ENCODE peak calls at places on chromosomes 13 and 19, in four cellular contexts. One of them, this sample, is unnamed.
A peak's percentile ranks its signal among the peaks of the same experiment; 100 is the strongest.

GRCh38 chr13:40613192-40613818 is 53.1 kb downstream of the FOXO1 start:
- DNase-seq in transverse colon: peak; percentile 63
- DNase-seq in GM23338: no peak
- DNase-seq in ovary: no peak
- DNase-seq in this sample: no peak

GRCh38 chr19:3404324-3405260 is 38.2 kb downstream of the NFIC start:
- DNase-seq in transverse colon: peak; percentile 66
- DNase-seq in ovary: peak; percentile 93
- DNase-seq in GM23338: peak; percentile 56
- DNase-seq in this sample: peak; percentile 89

GRCh38 chr19:5628919-5629481 is 6.1 kb downstream of the SAFB start:
- DNase-seq in ovary: no peak
- DNase-seq in GM23338: no peak
- DNase-seq in transverse colon: no peak
- DNase-seq in this sample: no peak

GRCh38 chr13:110676511-110677204 is 29.3 kb downstream of the CARS2 start:
- DNase-seq in transverse colon: peak; percentile 22
- DNase-seq in ovary: no peak
- DNase-seq in GM23338: no peak
- DNase-seq in this sample: no peak

GRCh38 chr19:43470288-43470687 is 4.9 kb upstream of the LYPD3 start:
- DNase-seq in transverse colon: no peak
- DNase-seq in GM23338: peak; percentile 29
- DNase-seq in ovary: no peak
- DNase-seq in this sample: no peak

GRCh38 chr13:114229486-114229885 is 5.2 kb upstream of the CDC16 start:
- DNase-seq in ovary: no peak
- DNase-seq in transverse colon: no peak
- DNase-seq in GM23338: peak; percentile 30
- DNase-seq in this sample: no peak

GRCh38 chr13:78786399-78786879 is 127.5 kb upstream of the OBI1 start:
- DNase-seq in GM23338: no peak
- DNase-seq in ovary: no peak
- DNase-seq in transverse colon: no peak
- DNase-seq in this sample: no peak

GRCh38 chr13:50626031-50626643 is 217.4 kb downstream of the DLEU7 start:
- DNase-seq in transverse colon: no peak
- DNase-seq in GM23338: no peak
- DNase-seq in ovary: no peak
- DNase-seq in this sample: no peak

GRCh38 chr19:40415799-40416198 is 2.6 kb upstream of the PRX start:
- DNase-seq in transverse colon: no peak
- DNase-seq in ovary: no peak
- DNase-seq in GM23338: no peak
- DNase-seq in this sample: no peak

GRCh38 chr19:40417714-40417996 is 4.5 kb upstream of the PRX start:
- DNase-seq in transverse colon: no peak
- DNase-seq in ovary: no peak
- DNase-seq in GM23338: no peak
- DNase-seq in this sample: no peak

GRCh38 chr19:40419066-40419612 is 6.0 kb upstream of the PRX start:
- DNase-seq in GM23338: no peak
- DNase-seq in transverse colon: no peak
- DNase-seq in ovary: no peak
- DNase-seq in this sample: no peak

GRCh38 chr19:40418040-40418439 is 4.9 kb upstream of the PRX start:
- DNase-seq in transverse colon: no peak
- DNase-seq in GM23338: no peak
- DNase-seq in ovary: no peak
- DNase-seq in this sample: no peak

GRCh38 chr19:40416918-40417713 is 3.9 kb upstream of the PRX start:
- DNase-seq in transverse colon: peak; percentile 60
- DNase-seq in ovary: no peak
- DNase-seq in GM23338: no peak
- DNase-seq in this sample: peak; percentile 59
- H3K27ac ChIP-seq in transverse colon: peak overlapping the region; percentile 47
- H3K27ac ChIP-seq in ovary: no peak overlapping the region
- H3K27ac ChIP-seq in GM23338: no peak overlapping the region
- H3K27ac ChIP-seq in this sample: peak overlapping the region; percentile 99

GRCh38 chr13:77053192-77053591 is 26.2 kb upstream of the FBXL3 start:
- DNase-seq in transverse colon: no peak
- DNase-seq in GM23338: no peak
- DNase-seq in ovary: no peak
- DNase-seq in this sample: no peak

GRCh38 chr13:77061362-77061761 is 34.4 kb upstream of the FBXL3 start:
- DNase-seq in ovary: no peak
- DNase-seq in transverse colon: no peak
- DNase-seq in GM23338: no peak
- DNase-seq in this sample: no peak

GRCh38 chr13:77055158-77055557 is 28.2 kb upstream of the FBXL3 start:
- DNase-seq in transverse colon: no peak
- DNase-seq in GM23338: no peak
- DNase-seq in ovary: no peak
- DNase-seq in this sample: no peak

GRCh38 chr13:77056382-77056781 is 29.4 kb upstream of the FBXL3 start:
- DNase-seq in transverse colon: no peak
- DNase-seq in GM23338: no peak
- DNase-seq in ovary: no peak
- DNase-seq in this sample: no peak

GRCh38 chr13:77056886-77057285 is 29.9 kb upstream of the FBXL3 start:
- DNase-seq in transverse colon: no peak
- DNase-seq in ovary: no peak
- DNase-seq in GM23338: no peak
- DNase-seq in this sample: no peak
- H3K36me3 ChIP-seq in transverse colon: peaks cover 50% of the 10 kb centered on the region
- H3K36me3 ChIP-seq in ovary: no peaks in the 10 kb centered on the region
- H3K36me3 ChIP-seq in GM23338: peaks cover 7% of the 10 kb centered on the region
- H3K36me3 ChIP-seq in this sample: peaks cover 84% of the 10 kb centered on the region

GRCh38 chr19:7288131-7288530 is 6.1 kb downstream of the INSR start:
- DNase-seq in transverse colon: no peak
- DNase-seq in GM23338: no peak
- DNase-seq in ovary: no peak
- DNase-seq in this sample: no peak

GRCh38 chr19:7292950-7293794 is 1.0 kb downstream of the INSR start:
- DNase-seq in ovary: peak; percentile 81
- DNase-seq in GM23338: peak; percentile 39
- DNase-seq in transverse colon: peak; percentile 68
- DNase-seq in this sample: peak; percentile 45

GRCh38 chr19:7292352-7292949 is 1.8 kb downstream of the INSR start:
- DNase-seq in ovary: peak; percentile 52
- DNase-seq in transverse colon: no peak
- DNase-seq in GM23338: peak; percentile 56
- DNase-seq in this sample: no peak

GRCh38 chr19:7288977-7289376 is 5.2 kb downstream of the INSR start:
- DNase-seq in GM23338: no peak
- DNase-seq in transverse colon: no peak
- DNase-seq in ovary: no peak
- DNase-seq in this sample: no peak

DNA sequence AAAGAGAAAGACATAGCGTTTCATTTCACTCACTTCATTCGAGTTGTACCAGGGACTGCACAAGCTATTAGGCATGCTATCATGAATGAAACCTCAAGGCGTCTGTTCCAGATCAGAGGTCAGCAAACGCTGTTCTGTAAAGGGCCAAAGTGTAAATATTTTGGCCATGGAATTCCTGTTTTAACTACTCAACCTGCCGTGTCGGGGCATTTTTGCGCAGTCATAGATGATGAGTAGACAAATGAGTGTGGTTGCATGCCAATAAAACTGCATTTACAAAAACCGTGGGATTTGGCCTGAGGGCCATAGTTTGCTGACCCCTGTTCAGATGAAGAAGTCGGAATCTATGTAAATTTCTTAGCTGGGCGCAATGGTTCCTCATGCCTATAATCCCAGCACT is 6.5 kb downstream of the INSR start:
- DNase-seq in GM23338: no peak
- DNase-seq in transverse colon: no peak
- DNase-seq in ovary: no peak
- DNase-seq in this sample: no peak
- H3K4me3 ChIP-seq in GM23338: no peak overlapping the region
- H3K4me3 ChIP-seq in transverse colon: no peak overlapping the region
- H3K4me3 ChIP-seq in ovary: no peak overlapping the region
- H3K4me3 ChIP-seq in this sample: no peak overlapping the region

GRCh38 chr19:42116308-42117075 is 15.8 kb downstream of the POU2F2 start:
- DNase-seq in transverse colon: no peak
- DNase-seq in GM23338: no peak
- DNase-seq in ovary: no peak
- DNase-seq in this sample: no peak

GRCh38 chr19:42114412-42114811 is 17.8 kb downstream of the POU2F2 start:
- DNase-seq in ovary: no peak
- DNase-seq in transverse colon: peak; percentile 76
- DNase-seq in GM23338: peak; percentile 51
- DNase-seq in this sample: no peak

GRCh38 chr19:42113641-42114348 is 18.5 kb downstream of the POU2F2 start:
- DNase-seq in GM23338: peak; percentile 65
- DNase-seq in transverse colon: no peak
- DNase-seq in ovary: no peak
- DNase-seq in this sample: no peak

GRCh38 chr19:42115705-42116104 is 16.5 kb downstream of the POU2F2 start:
- DNase-seq in ovary: no peak
- DNase-seq in transverse colon: no peak
- DNase-seq in GM23338: no peak
- DNase-seq in this sample: no peak

GRCh38 chr19:42115219-42115618 is 17.0 kb downstream of the POU2F2 start:
- DNase-seq in ovary: no peak
- DNase-seq in GM23338: no peak
- DNase-seq in transverse colon: no peak
- DNase-seq in this sample: no peak
- H3K27ac ChIP-seq in ovary: no peak overlapping the region
- H3K27ac ChIP-seq in GM23338: no peak overlapping the region
- H3K27ac ChIP-seq in transverse colon: no peak overlapping the region
- H3K27ac ChIP-seq in this sample: no peak overlapping the region

This sample was measured in left ventricle myocardium inferior.